ENCODE peak calls at places on chromosomes 12 and 14, in nine cellular contexts. I is HepG2, O is mucosa of descending colon, D is fibroblast of lung, R is thoracic aorta, W is heart right ventricle, V is IMR-90, B is left lung, C is mammary epithelial cell. F is an unnamed sample.
A peak's percentile ranks its signal among the peaks of the same experiment; 100 is the strongest.

GRCh38 chr14:50318031-50318626 is 6.0 kb downstream of the DMAC2L start:
- DNase-seq in V (peak; percentile 66), I (peak; percentile 27), R (no peak), O (no peak), W (no peak), D (peak; percentile 78), B (no peak), C (peak; percentile 19), F (peak; percentile 41)

GRCh38 chr12:3294481-3294911 is 196.5 kb upstream of the PRMT8 start:
- DNase-seq in I (no peak), O (no peak), B (no peak), W (no peak), D (no peak), C (no peak), R (no peak), V (no peak), F (no peak)

GRCh38 chr12:101889216-101889752 is 11.9 kb downstream of the DRAM1 start:
- DNase-seq in I (no peak), O (no peak), V (no peak), R (no peak), B (no peak), D (no peak), C (no peak), W (no peak), F (no peak)

GRCh38 chr14:104323551-104324175 is 185.3 kb downstream of the KIF26A start:
- DNase-seq in R (no peak), I (no peak), C (no peak), W (no peak), B (peak; percentile 55), V (no peak), O (no peak), D (no peak), F (no peak)

GRCh38 chr14:96824283-96824682 is 27.1 kb downstream of the VRK1 start:
- DNase-seq in R (no peak), C (peak; percentile 69), B (no peak), V (peak; percentile 83), W (no peak), O (no peak), D (peak; percentile 83), I (no peak), F (no peak)

GRCh38 chr14:71114580-71114979 is 207.3 kb downstream of the PCNX1 start:
- DNase-seq in V (no peak), B (no peak), C (no peak), R (no peak), W (no peak), D (no peak), O (no peak), I (no peak), F (peak; percentile 65)

GRCh38 chr14:101554991-101555668 is 6.2 kb upstream of the DIO3 start:
- DNase-seq in R (no peak), I (peak; percentile 14), D (no peak), W (no peak), V (no peak), O (peak; percentile 75), C (no peak), B (peak; percentile 61), F (peak; percentile 56)

GRCh38 chr12:17456486-17456885 is 633.5 kb downstream of the RERGL start:
- DNase-seq in V (no peak), O (no peak), D (no peak), R (no peak), I (no peak), B (no peak), C (no peak), W (no peak), F (no peak)

GRCh38 chr12:31524791-31525495 is 66.0 kb downstream of the DENND5B start:
- DNase-seq in B (no peak), I (no peak), O (no peak), R (no peak), C (peak; percentile 90), D (peak; percentile 72), V (peak; percentile 79), W (no peak), F (no peak)

GRCh38 chr12:6084261-6084968 is 40.1 kb downstream of the VWF start:
- DNase-seq in O (no peak), C (peak; percentile 64), I (no peak), W (no peak), V (peak; percentile 56), B (no peak), R (no peak), D (peak; percentile 56), F (peak; percentile 56)

GRCh38 chr12:131272415-131272814 is 318.7 kb downstream of the ADGRD1 start:
- DNase-seq in C (no peak), I (no peak), R (no peak), B (no peak), O (no peak), V (no peak), W (no peak), D (no peak), F (no peak)

GRCh38 chr12:121786441-121786825 is 7.1 kb downstream of the RHOF start:
- DNase-seq in B (peak; percentile 76), O (peak; percentile 65), V (peak; percentile 94), D (peak; percentile 81), W (no peak), I (peak; percentile 68), R (no peak), C (peak; percentile 99), F (peak; percentile 96)

GRCh38 chr14:73829526-73830431 is 21.9 kb upstream of the PTGR2 start:
- DNase-seq in O (no peak), D (peak; percentile 77), C (peak; percentile 37), W (no peak), V (peak; percentile 76), I (peak; percentile 45), B (no peak), R (no peak), F (peak; percentile 89)

GRCh38 chr12:108807476-108807875 is 49.9 kb downstream of the SSH1 start:
- DNase-seq in R (no peak), O (no peak), W (no peak), I (no peak), C (no peak), B (no peak), V (no peak), D (no peak), F (no peak)

GRCh38 chr12:93442411-93443340 is 929 bp upstream of the UBE2N start:
- DNase-seq in I (no peak), D (no peak), C (peak; percentile 32), R (no peak), V (peak; percentile 34), B (no peak), O (no peak), W (no peak), F (no peak)

GRCh38 chr12:11805680-11806079 is 156.2 kb downstream of the ETV6 start:
- DNase-seq in O (no peak), V (no peak), I (peak; percentile 64), B (no peak), W (no peak), C (no peak), D (no peak), R (no peak), F (peak; percentile 25)

GRCh38 chr12:130827432-130827831 is 11.6 kb downstream of the STX2 start:
- DNase-seq in O (no peak), B (no peak), W (no peak), I (no peak), D (peak; percentile 49), R (no peak), C (no peak), V (no peak), F (no peak)

GRCh38 chr12:89544730-89545184 is 18.9 kb upstream of the POC1B start:
- DNase-seq in V (no peak), O (peak; percentile 35), D (peak; percentile 50), I (no peak), B (peak; percentile 68), C (no peak), W (peak; percentile 64), R (no peak), F (peak; percentile 49)

GRCh38 chr14:34331728-34332623 is 130.1 kb downstream of the SPTSSA start:
- DNase-seq in V (peak; percentile 62), I (peak; percentile 95), O (peak; percentile 86), B (peak; percentile 75), D (peak; percentile 58), W (peak; percentile 43), C (peak; percentile 52), R (no peak), F (peak; percentile 65)
- H3K4me3 ChIP-seq in V (no peak overlapping the region), I (peak overlapping the region; percentile 71), O (no peak overlapping the region), B (no peak overlapping the region), D (no peak overlapping the region), W (no peak overlapping the region), C (no peak overlapping the region), R (no peak overlapping the region), F (no peak overlapping the region)

DNA sequence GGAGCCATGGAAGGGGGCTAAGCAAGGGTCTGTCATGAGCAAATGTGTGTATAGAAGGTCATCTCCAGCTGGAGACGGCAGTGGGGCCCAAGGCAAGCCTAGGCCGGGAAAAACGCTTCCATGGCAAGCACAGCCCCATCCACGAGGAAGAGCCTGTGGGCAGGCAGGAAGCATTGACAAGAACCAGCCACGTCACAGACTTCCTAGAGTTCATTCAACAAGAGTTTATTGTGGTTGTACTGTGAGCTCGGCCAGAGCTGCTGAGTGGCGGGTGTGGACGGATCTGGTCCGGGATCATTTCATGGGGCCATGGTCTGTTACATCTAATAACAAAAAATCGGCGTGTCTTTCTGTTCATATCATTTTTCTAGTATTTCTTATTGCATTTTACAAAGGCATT is 311.7 kb downstream of the TMEM121 start:
- DNase-seq in I (no peak), B (no peak), O (no peak), V (no peak), D (no peak), C (no peak), W (no peak), R (no peak), F (no peak)
- H3K9me3 ChIP-seq in I (no peaks in the 10 kb centered on the region), B (no peaks in the 10 kb centered on the region), O (no peaks in the 10 kb centered on the region), V (peaks cover 56% of the 10 kb centered on the region), D (no peaks in the 10 kb centered on the region), C (peaks cover 36% of the 10 kb centered on the region), W (no peaks in the 10 kb centered on the region), R (no peaks in the 10 kb centered on the region), F (no peaks in the 10 kb centered on the region)

DNA sequence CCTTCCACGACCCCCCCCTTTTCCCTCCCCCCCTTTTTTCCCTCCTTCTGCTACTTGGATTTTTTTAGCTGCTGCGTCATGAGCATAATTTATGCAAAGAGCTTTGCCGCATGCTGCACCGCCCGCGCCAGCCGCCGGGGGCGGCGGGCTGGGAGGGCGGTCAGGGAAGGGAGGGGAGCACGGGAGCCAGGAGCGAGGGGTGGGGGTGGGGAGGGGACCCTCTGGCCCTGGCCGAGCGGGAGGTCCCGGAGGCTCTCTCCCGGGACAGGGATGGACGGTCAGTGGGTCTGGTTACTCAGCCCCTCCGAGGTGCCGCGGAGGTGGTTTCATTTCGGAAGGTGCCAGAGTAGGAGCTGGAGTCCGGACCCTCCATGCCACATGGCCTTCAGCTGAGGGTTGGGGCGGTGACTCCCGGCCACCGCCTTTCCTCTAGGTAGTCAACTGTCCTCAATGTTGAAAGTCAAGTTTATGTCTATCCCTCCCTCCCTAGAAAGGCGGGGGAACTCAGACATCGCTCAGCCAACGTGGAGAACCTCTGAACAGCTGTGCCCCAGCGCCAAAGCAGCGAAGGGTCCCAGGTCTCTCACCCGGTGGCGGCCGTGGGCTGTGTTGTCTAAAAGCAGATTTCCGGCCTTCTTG is at the start of gene POU6F1:
- DNase-seq in R (no peak), W (peak; percentile 77), O (peak; percentile 83), V (peak; percentile 76), I (peak; percentile 57), D (peak; percentile 81), B (peak; percentile 91), C (peak; percentile 61), F (peak; percentile 67)
- H3K4me3 ChIP-seq in R (peak within 1 kb of the TSS; percentile 97), W (peak within 1 kb of the TSS; percentile 89), O (peak within 1 kb of the TSS; percentile 40), V (peak within 1 kb of the TSS; percentile 77), I (peak within 1 kb of the TSS; percentile 79), D (peak within 1 kb of the TSS; percentile 82), B (peak within 1 kb of the TSS; percentile 77), C (peak within 1 kb of the TSS; percentile 86), F (peak within 1 kb of the TSS; percentile 88)

DNA sequence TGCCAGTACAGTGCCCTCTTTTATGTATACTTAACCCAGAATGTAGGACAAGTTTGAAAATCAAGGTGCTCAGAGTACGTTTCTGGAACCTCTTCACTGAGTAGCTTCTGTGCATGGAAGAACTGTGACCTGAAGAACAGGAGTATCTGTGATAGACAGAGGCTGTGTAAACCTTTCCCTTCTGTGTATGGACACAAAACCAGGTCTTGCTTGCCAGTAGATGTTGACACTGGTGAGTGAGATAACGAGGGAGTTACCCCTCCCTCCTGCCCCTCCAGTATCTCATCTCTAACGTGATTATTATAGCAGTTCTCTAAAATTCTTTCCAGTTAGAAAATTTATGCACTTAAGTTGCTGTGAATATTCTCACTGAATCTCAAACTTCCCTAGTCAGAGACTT is 170.8 kb downstream of the RPL10L start:
- DNase-seq in B (no peak), R (no peak), D (no peak), W (no peak), O (no peak), V (no peak), I (no peak), C (no peak), F (no peak)
- H3K9me3 ChIP-seq in B (peaks cover 7% of the 10 kb centered on the region), R (no peaks in the 10 kb centered on the region), D (no peaks in the 10 kb centered on the region), W (peaks cover 12% of the 10 kb centered on the region), O (peaks cover 4% of the 10 kb centered on the region), V (no peaks in the 10 kb centered on the region), I (peaks cover 6% of the 10 kb centered on the region), C (peaks cover 9% of the 10 kb centered on the region), F (no peaks in the 10 kb centered on the region)

F was measured in small intestine.